ENCODE peak calls at places on chromosomes 6 and 20, in four cellular contexts. V is esophagus squamous epithelium, F is NT2/D1, J is left lung. D is an unnamed sample.

GRCh38 chr20:4606046-4606445 is 115.7 kb upstream of the PRND start:
- DNase-seq in V (no peak), F (no peak), J (no peak), D (no peak)

GRCh38 chr6:11675610-11676009 is 103.0 kb downstream of the ADTRP start:
- DNase-seq in V (no peak), F (no peak), J (no peak), D (no peak)

GRCh38 chr6:26240981-26241770 is 123.8 kb upstream of the BTN3A2 start:
- DNase-seq in V (no peak), F (no peak), J (peak; percentile 58), D (no peak)

GRCh38 chr20:13276945-13277582 is 56.0 kb downstream of the ISM1 start:
- DNase-seq in V (no peak), F (no peak), J (no peak), D (no peak)

GRCh38 chr20:371755-372542 is 8.6 kb upstream of the TRIB3 start:
- DNase-seq in V (no peak), F (no peak), J (peak; percentile 88), D (peak; percentile 54)

GRCh38 chr6:34981951-34982350 is 92.9 kb downstream of the ANKS1A start:
- DNase-seq in V (no peak), F (no peak), J (no peak), D (no peak)

GRCh38 chr20:7094438-7094997 is 327.0 kb downstream of the BMP2 start:
- DNase-seq in V (no peak), F (peak; percentile 48), J (no peak), D (no peak)

GRCh38 chr6:47044418-47044817 is 2.3 kb upstream of the ADGRF1 start:
- DNase-seq in V (no peak), F (no peak), J (no peak), D (no peak)

GRCh38 chr20:25032478-25033183 is 25.3 kb downstream of the ACSS1 start:
- DNase-seq in V (no peak), F (peak; percentile 23), J (no peak), D (no peak)

GRCh38 chr20:258269-258858 is 840 bp downstream of the DEFB132 start:
- DNase-seq in V (no peak), F (no peak), J (no peak), D (no peak)

GRCh38 chr20:45857836-45858250 is 429 bp downstream of the ZSWIM3 start:
- DNase-seq in V (no peak), F (no peak), J (no peak), D (no peak)

GRCh38 chr6:38589367-38589720 is 50.4 kb downstream of the BTBD9 start:
- DNase-seq in V (no peak), F (no peak), J (no peak), D (no peak)

GRCh38 chr20:16548073-16548672 is 25.1 kb downstream of the KIF16B start:
- DNase-seq in V (no peak), F (no peak), J (no peak), D (no peak)

GRCh38 chr20:40816039-40816352 is 127.0 kb upstream of the MAFB start:
- DNase-seq in V (no peak), F (no peak), J (no peak), D (no peak)

GRCh38 chr6:9699890-9700289 is 715.0 kb downstream of the TFAP2A start:
- DNase-seq in V (no peak), F (no peak), J (no peak), D (no peak)

GRCh38 chr6:156427345-156427744 is 349.8 kb upstream of the ARID1B start:
- DNase-seq in V (no peak), F (no peak), J (peak; percentile 54), D (peak; percentile 19)

DNA sequence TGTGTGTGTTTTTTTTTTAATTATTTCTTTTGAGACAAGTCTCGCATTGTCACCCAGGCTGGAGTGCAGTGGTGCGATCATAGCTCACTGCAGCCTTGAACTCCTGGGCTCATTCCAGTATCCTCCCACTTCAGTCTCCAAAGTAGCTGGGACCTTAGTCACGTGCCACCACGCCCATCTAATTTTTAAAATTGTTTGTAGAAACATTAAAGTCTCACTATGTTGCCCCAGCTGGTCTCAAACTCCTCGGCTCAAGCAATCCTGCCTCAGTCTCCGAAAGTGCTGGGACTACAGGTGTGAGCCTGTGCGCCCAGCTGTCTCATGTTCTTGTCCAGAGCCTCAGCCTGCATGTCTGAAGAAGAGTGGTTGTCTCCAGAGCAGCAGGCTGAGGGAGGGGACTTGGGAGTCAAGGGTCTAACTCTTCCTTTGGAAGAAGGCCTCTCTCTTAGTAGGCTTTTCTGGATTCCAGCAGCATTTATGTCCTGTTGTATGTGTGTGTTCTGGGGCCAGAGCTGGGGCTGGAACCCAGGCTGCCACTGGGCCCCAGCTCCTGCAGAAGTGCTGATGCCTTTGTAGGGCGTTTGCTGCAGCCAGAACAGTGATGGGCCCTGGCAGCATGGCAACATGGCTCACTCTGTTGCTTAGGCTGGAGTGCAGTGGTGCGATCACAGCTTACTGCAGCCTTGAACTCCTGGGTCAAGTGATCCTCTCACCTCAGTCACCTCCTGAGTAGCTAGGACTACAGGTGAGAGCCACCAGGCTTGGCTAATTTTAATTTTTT is 5.4 kb downstream of the DNMT3B start:
- DNase-seq in V (no peak), F (no peak), J (no peak), D (no peak)
- H3K4me1 ChIP-seq in V (peaks cover 20% of the 10 kb centered on the region), F (peaks cover 9% of the 10 kb centered on the region), J (peaks cover 16% of the 10 kb centered on the region), D (no peaks in the 10 kb centered on the region)

DNA sequence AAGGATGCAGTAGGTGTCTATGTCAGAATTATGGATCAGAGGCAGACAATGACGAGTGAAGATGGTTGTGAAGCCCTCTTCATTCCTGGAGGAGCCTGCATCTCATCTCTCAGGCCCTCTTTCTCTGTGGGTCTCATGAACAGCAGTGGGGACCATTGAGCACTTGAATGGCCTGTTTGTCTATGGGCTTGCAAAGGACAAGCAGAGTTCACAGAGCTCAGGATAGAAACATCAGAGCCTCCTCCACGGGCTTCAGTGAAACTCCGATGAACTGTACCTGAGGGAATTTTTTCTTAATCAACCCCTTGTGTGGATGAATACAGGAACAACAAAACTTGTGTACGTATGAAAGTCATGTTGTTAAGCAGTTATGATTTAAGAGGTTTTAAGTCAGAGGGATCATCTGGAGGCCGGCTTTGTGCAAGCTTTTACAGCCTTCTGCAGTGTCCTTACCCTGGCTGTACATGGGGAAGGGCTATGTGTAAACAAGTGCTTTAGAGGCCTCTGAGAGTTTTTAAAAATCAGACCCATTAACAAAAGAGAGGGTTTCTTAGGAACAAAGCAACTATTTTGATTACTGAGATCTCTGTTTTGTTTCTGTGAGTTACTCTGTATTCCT is 29.7 kb upstream of the PI16 start:
- DNase-seq in V (no peak), F (no peak), J (no peak), D (no peak)
- H3K4me1 ChIP-seq in V (peaks cover 24% of the 10 kb centered on the region), F (peaks cover 2% of the 10 kb centered on the region), J (peaks cover 14% of the 10 kb centered on the region), D (no peaks in the 10 kb centered on the region)

GRCh38 chr6:45441811-45442453 is 64.2 kb upstream of the SUPT3H start:
- DNase-seq in V (no peak), F (no peak), J (no peak), D (no peak)
- H3K4me1 ChIP-seq in V (peaks cover 74% of the 10 kb centered on the region), F (no peaks in the 10 kb centered on the region), J (peaks cover 56% of the 10 kb centered on the region), D (peaks cover 10% of the 10 kb centered on the region)

GRCh38 chr20:57701090-57701489 is 8.7 kb downstream of the PMEPA1 start:
- DNase-seq in V (no peak), F (no peak), J (no peak), D (no peak)
- H3K4me1 ChIP-seq in V (peaks cover 36% of the 10 kb centered on the region), F (peaks cover 22% of the 10 kb centered on the region), J (peaks cover 11% of the 10 kb centered on the region), D (no peaks in the 10 kb centered on the region)

GRCh38 chr20:47318596-47319516 is 37.6 kb downstream of the ZMYND8 start:
- DNase-seq in V (no peak), F (peak; percentile 57), J (peak; percentile 88), D (peak; percentile 61)

GRCh38 chr20:47318027-47318595 is 38.4 kb downstream of the ZMYND8 start:
- DNase-seq in V (no peak), F (peak; percentile 70), J (no peak), D (no peak)

GRCh38 chr20:47319517-47320252 is 36.8 kb downstream of the ZMYND8 start:
- DNase-seq in V (no peak), F (peak; percentile 96), J (peak; percentile 75), D (peak; percentile 75)

GRCh38 chr20:47317127-47317895 is 39.2 kb downstream of the ZMYND8 start:
- DNase-seq in V (peak; percentile 18), F (peak; percentile 77), J (peak; percentile 82), D (peak; percentile 38)

GRCh38 chr20:47320990-47321805 is 35.3 kb downstream of the ZMYND8 start:
- DNase-seq in V (no peak), F (no peak), J (no peak), D (peak; percentile 23)
- H3K4me1 ChIP-seq in V (peaks cover 90% of the 10 kb centered on the region), F (peaks cover 24% of the 10 kb centered on the region), J (peaks cover 80% of the 10 kb centered on the region), D (peaks cover 34% of the 10 kb centered on the region)